ENCODE peak calls at places on chromosomes 16 and 17, in nine cellular contexts. One of them, this sample, is unnamed.

GRCh38 chr17:8067806-8068205 is 19.7 kb downstream of the ALOX12B start:
- DNase-seq in Peyer's patch: no peak
- DNase-seq in right atrium auricular region: no peak
- DNase-seq in endothelial cell: no peak
- DNase-seq in mammary epithelial cell: no peak
- DNase-seq in heart left ventricle: no peak
- DNase-seq in RWPE1: no peak
- DNase-seq in neural progenitor cell: no peak
- DNase-seq in neural crest cell: no peak
- DNase-seq in this sample: no peak

GRCh38 chr17:49722066-49722465 is 14.3 kb upstream of the SLC35B1 start:
- DNase-seq in neural progenitor cell: peak
- DNase-seq in endothelial cell: no peak
- DNase-seq in RWPE1: no peak
- DNase-seq in mammary epithelial cell: no peak
- DNase-seq in heart left ventricle: no peak
- DNase-seq in right atrium auricular region: no peak
- DNase-seq in neural crest cell: no peak
- DNase-seq in Peyer's patch: no peak
- DNase-seq in this sample: no peak

GRCh38 chr17:76772842-76773521 is 35.1 kb downstream of the MFSD11 start:
- DNase-seq in RWPE1: peak
- DNase-seq in neural crest cell: no peak
- DNase-seq in Peyer's patch: no peak
- DNase-seq in neural progenitor cell: peak
- DNase-seq in endothelial cell: no peak
- DNase-seq in right atrium auricular region: peak
- DNase-seq in mammary epithelial cell: peak
- DNase-seq in heart left ventricle: no peak
- DNase-seq in this sample: no peak

GRCh38 chr17:78131172-78132085 is 858 bp downstream of the TMC8 start:
- DNase-seq in neural crest cell: no peak
- DNase-seq in neural progenitor cell: peak
- DNase-seq in Peyer's patch: peak
- DNase-seq in mammary epithelial cell: no peak
- DNase-seq in right atrium auricular region: no peak
- DNase-seq in heart left ventricle: no peak
- DNase-seq in endothelial cell: no peak
- DNase-seq in RWPE1: no peak
- DNase-seq in this sample: no peak

GRCh38 chr16:79062336-79062735 is 538.2 kb downstream of the MAF start:
- DNase-seq in RWPE1: no peak
- DNase-seq in Peyer's patch: no peak
- DNase-seq in neural crest cell: no peak
- DNase-seq in neural progenitor cell: no peak
- DNase-seq in right atrium auricular region: no peak
- DNase-seq in heart left ventricle: no peak
- DNase-seq in mammary epithelial cell: no peak
- DNase-seq in endothelial cell: no peak
- DNase-seq in this sample: no peak

GRCh38 chr17:45430738-45431530 is 1.7 kb downstream of the ARHGAP27 start:
- DNase-seq in heart left ventricle: no peak
- DNase-seq in mammary epithelial cell: no peak
- DNase-seq in endothelial cell: no peak
- DNase-seq in right atrium auricular region: no peak
- DNase-seq in neural crest cell: no peak
- DNase-seq in RWPE1: peak
- DNase-seq in neural progenitor cell: peak
- DNase-seq in Peyer's patch: peak
- DNase-seq in this sample: no peak

GRCh38 chr16:2974319-2975056 is 5.3 kb downstream of the PAQR4 start:
- DNase-seq in right atrium auricular region: no peak
- DNase-seq in neural progenitor cell: no peak
- DNase-seq in heart left ventricle: no peak
- DNase-seq in mammary epithelial cell: peak
- DNase-seq in neural crest cell: no peak
- DNase-seq in RWPE1: no peak
- DNase-seq in Peyer's patch: no peak
- DNase-seq in endothelial cell: no peak
- DNase-seq in this sample: no peak

GRCh38 chr17:48486557-48486956 is 44.3 kb downstream of the HOXB1 start:
- DNase-seq in Peyer's patch: no peak
- DNase-seq in RWPE1: peak
- DNase-seq in right atrium auricular region: no peak
- DNase-seq in heart left ventricle: no peak
- DNase-seq in neural crest cell: no peak
- DNase-seq in endothelial cell: no peak
- DNase-seq in mammary epithelial cell: peak
- DNase-seq in neural progenitor cell: peak
- DNase-seq in this sample: no peak

GRCh38 chr17:4140125-4140524 is 2.7 kb downstream of the ZZEF1 start:
- DNase-seq in right atrium auricular region: no peak
- DNase-seq in Peyer's patch: no peak
- DNase-seq in endothelial cell: no peak
- DNase-seq in mammary epithelial cell: no peak
- DNase-seq in neural progenitor cell: no peak
- DNase-seq in RWPE1: no peak
- DNase-seq in neural crest cell: no peak
- DNase-seq in heart left ventricle: no peak
- DNase-seq in this sample: no peak

GRCh38 chr17:37191219-37191618 is 184.6 kb upstream of the C17orf78 start:
- DNase-seq in endothelial cell: no peak
- DNase-seq in neural crest cell: no peak
- DNase-seq in right atrium auricular region: no peak
- DNase-seq in Peyer's patch: no peak
- DNase-seq in heart left ventricle: no peak
- DNase-seq in neural progenitor cell: no peak
- DNase-seq in RWPE1: no peak
- DNase-seq in mammary epithelial cell: peak
- DNase-seq in this sample: no peak

GRCh38 chr16:86953631-86954465 is 363.3 kb downstream of the C16orf95 start:
- DNase-seq in neural progenitor cell: peak
- DNase-seq in mammary epithelial cell: no peak
- DNase-seq in endothelial cell: peak
- DNase-seq in RWPE1: no peak
- DNase-seq in Peyer's patch: no peak
- DNase-seq in right atrium auricular region: no peak
- DNase-seq in neural crest cell: peak
- DNase-seq in heart left ventricle: no peak
- DNase-seq in this sample: no peak

GRCh38 chr16:14378131-14378551 is 251.9 kb downstream of the PARN start:
- DNase-seq in heart left ventricle: no peak
- DNase-seq in Peyer's patch: no peak
- DNase-seq in endothelial cell: no peak
- DNase-seq in right atrium auricular region: no peak
- DNase-seq in RWPE1: peak
- DNase-seq in neural crest cell: no peak
- DNase-seq in neural progenitor cell: no peak
- DNase-seq in mammary epithelial cell: peak
- DNase-seq in this sample: no peak

GRCh38 chr17:8479431-8479947 is 43.8 kb downstream of the NDEL1 start:
- DNase-seq in neural progenitor cell: no peak
- DNase-seq in heart left ventricle: peak
- DNase-seq in endothelial cell: no peak
- DNase-seq in mammary epithelial cell: peak
- DNase-seq in RWPE1: no peak
- DNase-seq in right atrium auricular region: no peak
- DNase-seq in neural crest cell: no peak
- DNase-seq in Peyer's patch: peak
- DNase-seq in this sample: no peak

GRCh38 chr17:36104601-36105000 is 974 bp downstream of the CCL4 start:
- DNase-seq in mammary epithelial cell: no peak
- DNase-seq in neural crest cell: no peak
- DNase-seq in neural progenitor cell: no peak
- DNase-seq in right atrium auricular region: no peak
- DNase-seq in endothelial cell: no peak
- DNase-seq in Peyer's patch: no peak
- DNase-seq in RWPE1: no peak
- DNase-seq in heart left ventricle: no peak
- DNase-seq in this sample: no peak

GRCh38 chr17:5050281-5050680 is 15.1 kb upstream of the SLC52A1 start:
- DNase-seq in RWPE1: no peak
- DNase-seq in Peyer's patch: no peak
- DNase-seq in heart left ventricle: no peak
- DNase-seq in neural progenitor cell: no peak
- DNase-seq in neural crest cell: no peak
- DNase-seq in endothelial cell: no peak
- DNase-seq in right atrium auricular region: no peak
- DNase-seq in mammary epithelial cell: no peak
- DNase-seq in this sample: no peak

GRCh38 chr17:31525801-31526549 is 134.5 kb downstream of the RAB11FIP4 start:
- DNase-seq in mammary epithelial cell: no peak
- DNase-seq in RWPE1: no peak
- DNase-seq in neural progenitor cell: peak
- DNase-seq in heart left ventricle: no peak
- DNase-seq in endothelial cell: peak
- DNase-seq in right atrium auricular region: no peak
- DNase-seq in Peyer's patch: peak
- DNase-seq in neural crest cell: peak
- DNase-seq in this sample: no peak

DNA sequence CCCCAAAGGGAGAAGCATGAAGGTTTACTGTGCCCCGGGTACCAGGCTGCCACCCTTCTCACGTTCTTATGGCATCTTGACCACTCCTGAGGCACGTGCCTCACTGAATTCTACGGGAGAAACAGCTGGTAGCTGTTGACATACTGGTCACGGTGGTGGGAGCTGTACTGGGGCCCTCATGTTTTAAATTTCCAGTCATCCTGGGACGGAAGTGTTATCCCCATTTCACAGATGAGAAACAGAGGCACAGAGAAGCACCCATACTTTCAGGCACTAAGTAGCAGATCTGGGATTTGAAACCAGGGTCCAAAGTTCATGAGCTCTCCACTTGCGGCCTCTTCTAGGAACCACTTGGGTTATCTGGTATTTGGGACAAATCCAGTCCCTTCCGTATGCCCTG is 26.3 kb upstream of the DOC2B start:
- DNase-seq in right atrium auricular region: no peak
- DNase-seq in Peyer's patch: no peak
- DNase-seq in RWPE1: no peak
- DNase-seq in mammary epithelial cell: no peak
- DNase-seq in neural progenitor cell: no peak
- DNase-seq in endothelial cell: no peak
- DNase-seq in neural crest cell: no peak
- DNase-seq in heart left ventricle: no peak
- DNase-seq in this sample: no peak
- TF ChIP-seq CTCF in right atrium auricular region: no peak
- TF ChIP-seq CTCF in Peyer's patch: no peak
- TF ChIP-seq CTCF in RWPE1: no peak
- TF ChIP-seq CTCF in mammary epithelial cell: no peak
- TF ChIP-seq CTCF in neural progenitor cell: no peak
- TF ChIP-seq CTCF in endothelial cell: no peak
- TF ChIP-seq CTCF in neural crest cell: no peak
- TF ChIP-seq CTCF in heart left ventricle: no peak
- TF ChIP-seq CTCF in this sample: no peak

GRCh38 chr17:17186551-17187505 is 19.3 kb downstream of the PLD6 start:
- DNase-seq in mammary epithelial cell: no peak
- DNase-seq in neural progenitor cell: no peak
- DNase-seq in right atrium auricular region: no peak
- DNase-seq in Peyer's patch: no peak
- DNase-seq in neural crest cell: no peak
- DNase-seq in heart left ventricle: no peak
- DNase-seq in RWPE1: no peak
- DNase-seq in endothelial cell: no peak
- DNase-seq in this sample: no peak
- TF ChIP-seq CTCF in mammary epithelial cell: no peak
- TF ChIP-seq CTCF in neural progenitor cell: no peak
- TF ChIP-seq CTCF in right atrium auricular region: no peak
- TF ChIP-seq CTCF in Peyer's patch: no peak
- TF ChIP-seq CTCF in neural crest cell: no peak
- TF ChIP-seq CTCF in heart left ventricle: no peak
- TF ChIP-seq CTCF in RWPE1: no peak
- TF ChIP-seq CTCF in endothelial cell: no peak
- TF ChIP-seq CTCF in this sample: no peak

GRCh38 chr17:71869293-71869692 is 251.5 kb upstream of the SOX9 start:
- DNase-seq in right atrium auricular region: no peak
- DNase-seq in neural progenitor cell: no peak
- DNase-seq in heart left ventricle: no peak
- DNase-seq in endothelial cell: no peak
- DNase-seq in RWPE1: no peak
- DNase-seq in neural crest cell: no peak
- DNase-seq in mammary epithelial cell: no peak
- DNase-seq in Peyer's patch: no peak
- DNase-seq in this sample: no peak
- TF ChIP-seq CTCF in right atrium auricular region: no peak
- TF ChIP-seq CTCF in neural progenitor cell: no peak
- TF ChIP-seq CTCF in heart left ventricle: no peak
- TF ChIP-seq CTCF in endothelial cell: no peak
- TF ChIP-seq CTCF in RWPE1: no peak
- TF ChIP-seq CTCF in neural crest cell: no peak
- TF ChIP-seq CTCF in mammary epithelial cell: no peak
- TF ChIP-seq CTCF in Peyer's patch: no peak
- TF ChIP-seq CTCF in this sample: no peak

GRCh38 chr17:35063514-35064223 is at the start of gene RFFL:
- DNase-seq in RWPE1: peak
- DNase-seq in heart left ventricle: peak
- DNase-seq in neural progenitor cell: peak
- DNase-seq in endothelial cell: peak
- DNase-seq in neural crest cell: peak
- DNase-seq in mammary epithelial cell: peak
- DNase-seq in right atrium auricular region: peak
- DNase-seq in Peyer's patch: peak
- DNase-seq in this sample: peak
- TF ChIP-seq CTCF in RWPE1: peak
- TF ChIP-seq CTCF in heart left ventricle: peak
- TF ChIP-seq CTCF in neural progenitor cell: no peak
- TF ChIP-seq CTCF in endothelial cell: no peak
- TF ChIP-seq CTCF in neural crest cell: no peak
- TF ChIP-seq CTCF in mammary epithelial cell: peak
- TF ChIP-seq CTCF in right atrium auricular region: no peak
- TF ChIP-seq CTCF in Peyer's patch: peak
- TF ChIP-seq CTCF in this sample: no peak

DNA sequence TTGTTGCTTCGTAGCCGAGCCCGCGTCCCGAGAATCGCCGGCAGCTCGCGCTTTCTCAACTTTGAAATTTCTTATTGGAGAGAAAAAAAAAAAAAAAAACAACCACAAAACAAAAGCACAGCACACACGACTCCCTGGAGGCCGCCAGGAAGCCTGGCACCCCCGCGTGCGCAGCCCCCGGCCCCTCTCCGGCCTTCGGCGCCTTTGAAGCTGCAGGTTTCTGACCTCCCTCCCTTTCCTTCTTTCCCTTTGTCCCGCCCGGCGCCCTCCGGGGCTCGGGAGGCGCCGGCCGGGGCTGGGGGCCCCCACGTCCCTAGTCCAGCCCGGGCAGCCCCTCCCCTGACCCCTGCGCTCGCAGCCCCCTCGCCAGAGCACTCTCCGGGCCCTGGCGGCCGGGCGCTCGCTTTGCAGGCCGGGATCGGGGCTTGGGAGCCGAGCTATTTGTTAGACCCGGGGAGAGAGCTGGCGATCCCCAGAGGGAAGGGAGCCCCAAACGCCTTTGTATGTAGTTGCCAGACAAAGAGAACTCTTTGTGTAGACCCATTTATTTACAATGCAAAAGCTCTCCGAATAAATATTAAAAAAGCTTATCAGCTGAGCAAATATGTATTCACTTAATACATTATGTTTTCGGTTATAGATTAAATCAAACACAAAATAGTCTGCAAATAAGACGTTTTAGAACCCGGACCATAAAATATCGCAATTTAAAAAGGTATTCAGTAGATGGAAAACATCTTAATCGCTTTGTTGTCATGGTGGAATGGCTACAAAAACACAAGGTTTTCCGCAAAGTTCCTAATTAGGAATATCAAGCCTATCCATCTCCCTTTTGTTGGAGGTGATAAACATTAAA is 2.3 kb downstream of the BAHCC1 start:
- DNase-seq in Peyer's patch: no peak
- DNase-seq in neural crest cell: peak
- DNase-seq in RWPE1: no peak
- DNase-seq in heart left ventricle: no peak
- DNase-seq in endothelial cell: peak
- DNase-seq in mammary epithelial cell: peak
- DNase-seq in neural progenitor cell: peak
- DNase-seq in right atrium auricular region: no peak
- DNase-seq in this sample: no peak
- TF ChIP-seq CTCF in Peyer's patch: peak
- TF ChIP-seq CTCF in neural crest cell: peak
- TF ChIP-seq CTCF in RWPE1: peak
- TF ChIP-seq CTCF in heart left ventricle: peak
- TF ChIP-seq CTCF in endothelial cell: peak
- TF ChIP-seq CTCF in mammary epithelial cell: no peak
- TF ChIP-seq CTCF in neural progenitor cell: peak
- TF ChIP-seq CTCF in right atrium auricular region: no peak
- TF ChIP-seq CTCF in this sample: no peak

This sample was measured in activated B cell treated with CpG ODN at 0.5 μM for 24 hours.